ENCODE peak calls at places on chromosomes 1 and 21, in four cellular contexts. I, O, Q and E are unnamed samples.

GRCh38 chr1:158121604-158122254 is 59.0 kb upstream of the CD1D start:
- DNase-seq in I (peak), O (no peak), Q (peak), E (no peak)

GRCh38 chr1:217018648-217019047 is 295.4 kb upstream of the ESRRG start:
- DNase-seq in I (no peak), O (no peak), Q (no peak), E (no peak)

GRCh38 chr1:212118872-212119260 is 83.3 kb downstream of the DTL start:
- DNase-seq in I (no peak), O (no peak), Q (no peak), E (no peak)

GRCh38 chr1:99606306-99606705 is 39.6 kb upstream of the PALMD start:
- DNase-seq in I (no peak), O (no peak), Q (no peak), E (no peak)

GRCh38 chr1:207825719-207826556 is 74.1 kb downstream of the CD46 start:
- DNase-seq in I (peak), O (peak), Q (no peak), E (peak)

GRCh38 chr21:42781981-42782722 is 97.2 kb downstream of the WDR4 start:
- DNase-seq in I (no peak), O (no peak), Q (peak), E (no peak)

GRCh38 chr1:19569786-19570185 is 74.3 kb upstream of the NBL1 start:
- DNase-seq in I (no peak), O (no peak), Q (no peak), E (no peak)

GRCh38 chr1:93599479-93599878 is 82.2 kb downstream of the BCAR3 start:
- DNase-seq in I (no peak), O (no peak), Q (no peak), E (no peak)

GRCh38 chr1:3195480-3195815 is 126.4 kb downstream of the PRDM16 start:
- DNase-seq in I (no peak), O (no peak), Q (no peak), E (no peak)

GRCh38 chr1:119442756-119443155 is 27.8 kb downstream of the HSD3B2 start:
- DNase-seq in I (no peak), O (no peak), Q (no peak), E (no peak)

GRCh38 chr1:85313888-85314696 is 37.7 kb upstream of the BCL10 start:
- DNase-seq in I (peak), O (no peak), Q (no peak), E (no peak)

DNA sequence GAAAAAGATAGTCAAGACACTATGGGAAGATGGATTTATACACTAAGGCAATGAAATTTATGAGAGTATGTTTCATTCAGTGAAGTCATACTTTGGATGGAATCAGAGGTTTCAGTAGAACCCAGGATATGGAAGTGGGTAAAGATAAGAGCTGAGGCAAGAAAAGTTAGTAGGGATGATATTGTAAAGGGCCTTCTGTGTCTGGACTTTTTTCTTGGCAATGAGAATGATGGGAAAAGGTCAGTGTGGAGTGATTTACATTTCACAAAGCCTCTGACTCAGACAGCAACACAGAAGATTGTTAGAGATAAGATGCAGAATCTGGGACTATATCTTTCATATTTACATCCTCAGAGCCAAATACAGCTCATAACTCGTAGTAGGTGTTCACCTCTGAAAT is 32.1 kb downstream of the SH3BGR start:
- DNase-seq in I (peak), O (no peak), Q (no peak), E (no peak)
- TF ChIP-seq EP300 in I (no peak), O (no peak), Q (no peak), E (no peak)

GRCh38 chr1:15349133-15349532 is 60.6 kb upstream of the EFHD2 start:
- DNase-seq in I (no peak), O (no peak), Q (no peak), E (no peak)

GRCh38 chr1:15351301-15351700 is 58.4 kb upstream of the EFHD2 start:
- DNase-seq in I (no peak), O (no peak), Q (no peak), E (no peak)

GRCh38 chr1:15352122-15352957 is 57.3 kb upstream of the EFHD2 start:
- DNase-seq in I (peak), O (no peak), Q (no peak), E (no peak)

GRCh38 chr1:15350151-15350550 is 59.5 kb upstream of the EFHD2 start:
- DNase-seq in I (no peak), O (no peak), Q (no peak), E (no peak)

GRCh38 chr1:15350551-15351200 is 59.0 kb upstream of the EFHD2 start:
- DNase-seq in I (no peak), O (no peak), Q (no peak), E (no peak)
- TF ChIP-seq EP300 in I (no peak), O (no peak), Q (no peak), E (no peak)

GRCh38 chr1:183061194-183061593 is 38.0 kb downstream of the LAMC1 start:
- DNase-seq in I (no peak), O (no peak), Q (no peak), E (no peak)

GRCh38 chr1:183052861-183053260 is 29.6 kb downstream of the LAMC1 start:
- DNase-seq in I (no peak), O (no peak), Q (no peak), E (no peak)

GRCh38 chr1:183063349-183063748 is 40.1 kb downstream of the LAMC1 start:
- DNase-seq in I (no peak), O (no peak), Q (no peak), E (no peak)

GRCh38 chr1:183058835-183059234 is 35.6 kb downstream of the LAMC1 start:
- DNase-seq in I (no peak), O (no peak), Q (no peak), E (no peak)
- TF ChIP-seq EP300 in I (no peak), O (no peak), Q (no peak), E (no peak)

GRCh38 chr1:46517010-46517600 is 27.5 kb downstream of the DMBX1 start:
- DNase-seq in I (peak), O (no peak), Q (no peak), E (no peak)
- TF ChIP-seq EP300 in I (no peak), O (no peak), Q (no peak), E (no peak)

GRCh38 chr1:151165738-151166505 is at the start of the genes LYSMD1 and SCNM1:
- DNase-seq in I (peak), O (peak), Q (peak), E (peak)
- TF ChIP-seq EP300 in I (no peak), O (peak), Q (no peak), E (no peak)

DNA sequence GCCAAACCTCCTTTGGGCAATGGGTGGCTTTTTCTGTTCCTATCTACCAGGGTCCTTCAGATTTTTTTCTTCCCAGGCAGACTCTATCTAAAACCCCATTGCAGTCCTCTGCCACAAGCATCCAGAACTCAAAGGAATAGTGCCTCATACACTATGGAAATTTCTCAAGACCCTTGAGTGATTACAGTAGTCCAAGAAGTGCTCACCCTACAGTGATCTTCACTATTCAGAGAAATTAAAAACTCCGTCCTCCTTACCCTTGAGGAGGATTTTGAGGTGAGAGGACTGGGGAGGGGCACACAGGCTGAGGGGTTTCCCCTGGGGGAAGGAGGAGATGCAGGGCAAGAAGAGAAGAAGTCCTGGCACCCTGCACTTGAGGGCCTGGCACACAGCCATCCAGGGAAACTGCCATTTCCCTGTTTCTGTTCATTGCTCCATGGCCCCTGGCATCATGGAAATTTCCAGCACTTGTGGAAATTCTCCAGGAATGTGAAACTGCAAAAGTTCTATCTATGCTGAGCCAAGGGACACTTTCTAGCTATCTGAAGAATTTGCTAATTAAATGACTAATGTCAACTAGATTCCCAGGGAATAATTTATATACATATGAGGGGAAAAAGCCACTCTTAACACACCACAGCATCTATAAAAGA is 102.5 kb upstream of the ATP1B1 start:
- DNase-seq in I (peak), O (no peak), Q (no peak), E (no peak)
- TF ChIP-seq EP300 in I (no peak), O (no peak), Q (peak), E (no peak)

GRCh38 chr1:86787626-86788025 is 83.2 kb downstream of the SH3GLB1 start:
- DNase-seq in I (no peak), O (no peak), Q (no peak), E (no peak)

DNA sequence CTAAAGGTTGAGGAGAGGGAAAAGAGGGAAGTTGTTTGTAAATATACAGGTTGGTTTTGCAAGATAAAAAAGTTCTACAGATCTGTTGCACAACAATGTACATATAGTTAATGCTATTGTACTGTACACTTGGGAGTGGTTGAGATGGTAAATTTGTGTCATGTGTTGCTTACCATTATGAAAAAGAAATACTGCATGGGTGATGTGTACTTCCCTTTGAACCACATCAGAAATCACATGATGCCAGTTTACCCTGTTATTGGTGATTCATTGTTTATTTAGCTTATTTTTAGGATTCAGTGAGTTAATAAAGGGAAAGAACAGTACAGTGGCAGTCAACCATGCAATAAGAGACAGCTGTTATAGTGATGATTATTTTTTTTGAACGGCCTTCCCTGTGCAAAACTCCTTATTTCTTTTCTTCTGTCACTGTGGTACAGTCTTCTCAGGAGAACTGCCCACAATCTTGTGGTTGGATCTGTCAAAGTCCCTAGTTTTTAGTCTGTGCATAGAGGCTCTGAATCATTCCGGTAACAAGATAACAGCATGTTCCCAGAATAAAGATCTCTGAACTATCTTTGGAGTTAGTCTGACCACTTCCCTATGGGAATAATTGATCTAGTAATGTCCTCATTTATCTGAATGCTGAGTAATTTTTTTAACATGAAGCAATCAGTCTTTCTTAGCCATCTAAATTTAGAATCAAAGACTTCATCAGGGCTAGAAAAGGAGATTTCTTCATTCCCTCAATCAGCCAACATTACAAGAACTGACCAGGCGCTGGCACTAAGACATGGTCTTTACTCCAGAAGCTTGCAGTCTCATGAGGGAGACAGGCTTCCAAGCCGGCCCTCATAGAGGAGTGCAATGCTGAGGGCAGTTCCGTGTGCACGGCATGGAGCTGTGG is 84.2 kb downstream of the SH3GLB1 start:
- DNase-seq in I (peak), O (no peak), Q (no peak), E (peak)
- TF ChIP-seq EP300 in I (no peak), O (peak), Q (peak), E (no peak)

GRCh38 chr1:101301446-101301845 is 64.6 kb downstream of the S1PR1 start:
- DNase-seq in I (no peak), O (no peak), Q (no peak), E (no peak)
- TF ChIP-seq EP300 in I (no peak), O (no peak), Q (no peak), E (no peak)

GRCh38 chr1:1020000-1020404 is at the start of gene AGRN:
- DNase-seq in I (no peak), O (no peak), Q (peak), E (no peak)

GRCh38 chr1:1022322-1023090 is 2.6 kb downstream of the AGRN start:
- DNase-seq in I (no peak), O (no peak), Q (no peak), E (no peak)

GRCh38 chr1:1020415-1021009 is 592 bp downstream of the AGRN start:
- DNase-seq in I (no peak), O (no peak), Q (peak), E (no peak)

GRCh38 chr1:1021860-1022259 is 1.9 kb downstream of the AGRN start:
- DNase-seq in I (no peak), O (no peak), Q (no peak), E (no peak)

DNA sequence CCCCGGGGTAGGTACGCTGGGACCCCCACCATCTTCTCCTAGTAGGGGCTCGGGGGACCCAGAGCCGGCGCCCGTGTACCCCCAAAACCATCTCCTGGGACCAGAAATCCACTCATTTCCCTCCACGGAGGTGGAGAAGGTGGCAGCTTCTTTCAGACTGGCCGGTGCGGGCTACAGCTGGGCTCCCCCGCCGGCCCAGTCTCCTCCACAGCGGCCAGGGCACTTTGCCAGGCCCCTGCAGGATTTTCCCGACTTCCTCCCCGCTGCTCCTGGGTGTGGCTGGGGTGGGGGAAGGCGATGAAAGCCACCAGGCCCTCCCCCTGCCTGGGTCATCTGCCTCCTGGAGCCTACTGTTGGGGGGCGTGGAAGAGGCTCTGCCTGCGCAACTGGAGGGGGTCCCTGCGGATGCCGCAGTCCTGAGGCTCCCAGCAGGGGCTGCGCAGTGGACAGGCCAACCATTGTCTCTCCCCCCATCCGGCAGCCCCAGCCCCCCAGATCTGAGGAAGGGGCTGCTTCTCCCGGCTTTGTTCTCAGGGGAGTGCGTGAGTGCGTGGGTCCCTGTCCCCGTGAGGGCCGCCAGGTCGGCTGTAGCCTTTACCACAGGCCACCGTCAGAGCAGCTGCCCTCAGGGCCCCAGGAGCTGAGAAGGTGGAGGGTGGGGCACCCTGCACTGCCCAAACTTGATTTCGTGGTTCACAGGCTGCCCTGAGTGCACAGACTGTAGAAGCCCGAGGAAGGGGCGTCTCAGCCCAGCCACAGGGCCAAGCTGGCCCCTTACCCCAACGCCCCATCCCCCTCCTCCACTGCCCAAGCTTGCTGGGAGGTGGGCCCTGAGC is 1.3 kb downstream of the AGRN start:
- DNase-seq in I (peak), O (no peak), Q (peak), E (no peak)
- TF ChIP-seq EP300 in I (no peak), O (no peak), Q (no peak), E (no peak)

DNA sequence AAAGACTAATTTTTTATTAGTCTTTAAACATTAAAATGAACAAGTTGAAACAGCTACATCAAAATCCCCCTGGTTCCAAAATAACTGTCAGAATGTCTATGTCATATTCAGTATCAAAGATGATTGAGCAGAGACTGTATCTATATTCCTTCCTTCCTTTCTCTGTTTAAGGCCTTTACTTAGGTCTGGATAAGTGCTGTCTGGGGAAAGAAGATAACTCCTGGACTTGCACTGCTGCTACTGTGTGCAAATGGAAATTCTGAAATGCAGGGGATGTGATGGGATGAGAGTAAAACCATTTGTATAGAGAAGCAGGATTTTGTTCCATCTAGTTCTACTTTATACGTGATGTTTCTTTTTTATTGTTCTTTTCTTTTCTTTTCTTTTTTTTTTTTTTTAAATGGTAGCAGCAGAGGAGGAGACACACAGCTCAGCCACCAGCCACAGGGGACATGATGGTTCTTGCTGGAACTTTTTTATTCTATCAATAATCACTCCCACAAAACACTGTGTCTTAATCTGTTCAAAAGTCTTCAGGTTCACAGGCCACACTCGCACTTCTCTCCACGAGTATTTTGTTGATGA is 33.6 kb upstream of the FOXE3 start:
- DNase-seq in I (no peak), O (no peak), Q (no peak), E (no peak)
- TF ChIP-seq EP300 in I (no peak), O (no peak), Q (no peak), E (no peak)